ENCODE peak calls at places on chromosome 17, in eight cellular contexts. Q is glutamatergic neuron; E is stimulated activated CD8-positive, alpha-beta memory T cell treated with anti-CD3 and anti-CD28 coated beads, Interleukin-4, amount 100 ng/mL, for 48 hours; A is body of pancreas; W is iPS DF 19.7; Z is substantia nigra; T is central memory CD4-positive, alpha-beta T cell; S is AG20443. C is an unnamed sample.

GRCh38 chr17:36036240-36036639 is 18.5 kb upstream of the CCL23 start:
- DNase-seq in T (no peak), S (no peak), W (no peak), Z (no peak), A (no peak), E (no peak), Q (no peak), C (no peak)

GRCh38 chr17:59440757-59441458 is 109.5 kb downstream of the YPEL2 start:
- DNase-seq in S (peak), A (peak), W (peak), Q (peak), Z (peak), T (peak), E (peak), C (peak)

GRCh38 chr17:51540151-51540550 is 279.8 kb downstream of the UTP18 start:
- DNase-seq in T (no peak), Q (no peak), W (no peak), S (no peak), E (no peak), Z (peak), A (no peak), C (no peak)

GRCh38 chr17:31388770-31389672 is 2.5 kb upstream of the RAB11FIP4 start:
- DNase-seq in Q (peak), W (no peak), E (peak), T (peak), Z (peak), S (peak), A (peak), C (peak)

GRCh38 chr17:68435876-68436842 is 21.1 kb downstream of the WIPI1 start:
- DNase-seq in W (peak), E (peak), A (peak), Q (peak), S (peak), T (peak), Z (peak), C (peak)

GRCh38 chr17:64133546-64134215 is 3.7 kb upstream of the ERN1 start:
- DNase-seq in Z (no peak), E (no peak), S (peak), W (no peak), T (peak), Q (no peak), A (peak), C (no peak)

GRCh38 chr17:6061290-6061689 is 8.9 kb upstream of the WSCD1 start:
- DNase-seq in T (no peak), A (no peak), W (no peak), Z (no peak), S (peak), E (no peak), Q (no peak), C (no peak)

GRCh38 chr17:8847891-8848290 is 19.6 kb downstream of the PIK3R6 start:
- DNase-seq in S (no peak), W (no peak), A (no peak), Q (no peak), Z (no peak), E (no peak), T (no peak), C (no peak)

GRCh38 chr17:73352261-73352660 is 40.5 kb upstream of the CDC42EP4 start:
- DNase-seq in W (no peak), Z (no peak), A (no peak), S (no peak), Q (no peak), T (no peak), E (no peak), C (no peak)

GRCh38 chr17:50661348-50661747 is 26.7 kb downstream of the ABCC3 start:
- DNase-seq in Q (no peak), E (no peak), W (no peak), S (no peak), Z (no peak), T (no peak), A (no peak), C (no peak)

GRCh38 chr17:75654176-75654575 is 12.8 kb downstream of the RECQL5 start:
- DNase-seq in T (no peak), W (no peak), Q (no peak), A (no peak), E (no peak), S (no peak), Z (peak), C (peak)

GRCh38 chr17:19759934-19760530 is 11.9 kb upstream of the ALDH3A1 start:
- DNase-seq in Z (no peak), T (no peak), Q (no peak), A (no peak), S (no peak), W (no peak), E (no peak), C (no peak)

GRCh38 chr17:81125573-81126081 is 39.7 kb upstream of the PVALEF start:
- DNase-seq in T (no peak), Z (peak), E (no peak), Q (no peak), W (no peak), S (peak), A (no peak), C (no peak)

GRCh38 chr17:61862105-61862574 is 1.2 kb downstream of the BRIP1 start:
- DNase-seq in A (no peak), S (peak), E (no peak), W (no peak), Q (no peak), T (no peak), Z (no peak), C (no peak)

GRCh38 chr17:16477666-16478065 is 14.3 kb downstream of the LRRC75A start:
- DNase-seq in E (no peak), T (no peak), W (no peak), Q (no peak), A (no peak), S (no peak), Z (no peak), C (no peak)

GRCh38 chr17:9285602-9286001 is 264.3 kb downstream of the NTN1 start:
- DNase-seq in Z (no peak), S (no peak), A (no peak), T (no peak), W (no peak), Q (no peak), E (no peak), C (no peak)

GRCh38 chr17:51035436-51035835 is 85.2 kb downstream of the SPAG9 start:
- DNase-seq in Z (no peak), E (no peak), S (peak), T (no peak), W (no peak), A (no peak), Q (no peak), C (no peak)

GRCh38 chr17:75753514-75754377 is 11.2 kb downstream of the GALK1 start:
- DNase-seq in T (peak), Q (peak), A (peak), E (peak), W (no peak), Z (peak), S (peak), C (peak)

GRCh38 chr17:58391302-58391984 is 25.9 kb downstream of the RNF43 start:
- DNase-seq in Z (no peak), E (no peak), T (no peak), S (no peak), A (peak), Q (no peak), W (no peak), C (no peak)

GRCh38 chr17:78610951-78611511 is 33.8 kb upstream of the DNAH17 start:
- DNase-seq in E (no peak), W (no peak), T (no peak), S (no peak), Z (no peak), Q (no peak), A (no peak), C (no peak)

GRCh38 chr17:3798273-3799180 is 2.5 kb downstream of the ITGAE start:
- DNase-seq in E (no peak), Z (no peak), S (no peak), W (no peak), A (no peak), Q (no peak), T (no peak), C (no peak)

GRCh38 chr17:82092094-82092586 is 5.9 kb downstream of the FASN start:
- DNase-seq in T (no peak), E (no peak), S (no peak), A (no peak), Q (peak), W (no peak), Z (no peak), C (no peak)

GRCh38 chr17:69141802-69142472 is at the start of gene ABCA6:
- DNase-seq in A (no peak), W (no peak), Q (no peak), T (no peak), S (peak), Z (no peak), E (no peak), C (no peak)

GRCh38 chr17:75173526-75173925 is 9.2 kb downstream of the SUMO2 start:
- DNase-seq in E (no peak), Z (no peak), Q (no peak), T (no peak), A (no peak), S (no peak), W (no peak), C (no peak)

GRCh38 chr17:37490022-37490587 is 414 bp downstream of the DUSP14 start:
- DNase-seq in W (no peak), Q (peak), T (peak), S (peak), E (peak), Z (peak), A (peak), C (no peak)

GRCh38 chr17:64607862-64608565 is 54.1 kb downstream of the SMURF2 start:
- DNase-seq in E (no peak), S (no peak), T (no peak), A (no peak), W (no peak), Z (no peak), Q (no peak), C (no peak)

GRCh38 chr17:929547-929946 is 50.0 kb downstream of the NXN start:
- DNase-seq in T (no peak), A (no peak), S (no peak), E (no peak), Z (no peak), W (no peak), Q (no peak), C (no peak)

GRCh38 chr17:59830007-59830630 is 62.6 kb downstream of the TUBD1 start:
- DNase-seq in T (no peak), S (no peak), W (no peak), E (peak), A (no peak), Z (no peak), Q (no peak), C (peak)

GRCh38 chr17:79674506-79675412 is 56.0 kb upstream of the ENPP7 start:
- DNase-seq in S (no peak), E (no peak), A (no peak), Q (no peak), W (no peak), T (no peak), Z (no peak), C (no peak)

GRCh38 chr17:34633351-34633750 is 54.0 kb downstream of the TMEM132E start:
- DNase-seq in T (no peak), Q (no peak), S (no peak), A (no peak), W (no peak), Z (no peak), E (no peak), C (no peak)

C was measured in ecto neural progenitor cell.